ENCODE peak calls at places on chromosomes 5 and 9, in eight cellular contexts. One of them, this sample, is unnamed.

GRCh38 chr5:133831506-133832224 is 136.8 kb downstream of the C5orf15 start:
- DNase-seq in HT-29: no peak
- DNase-seq in stimulated activated CD4-positive, alpha-beta T cell treated with anti-CD3 and anti-CD28 coated beads, Interleukin-4, amount 100 ng/mL, for 4 hours: no peak
- DNase-seq in epithelial cell of esophagus: peak; percentile 79
- DNase-seq in KG1: no peak
- DNase-seq in NCI-H1694 treated with DMSO at 0.1 percent for 48 hours: no peak
- DNase-seq in memory B cell: no peak
- DNase-seq in hippocampal formation: no peak
- DNase-seq in this sample: peak; percentile 3

GRCh38 chr9:107675476-107676264 is 186.1 kb upstream of the KLF4 start:
- DNase-seq in HT-29: no peak
- DNase-seq in stimulated activated CD4-positive, alpha-beta T cell treated with anti-CD3 and anti-CD28 coated beads, Interleukin-4, amount 100 ng/mL, for 4 hours: no peak
- DNase-seq in epithelial cell of esophagus: no peak
- DNase-seq in KG1: no peak
- DNase-seq in NCI-H1694 treated with DMSO at 0.1 percent for 48 hours: no peak
- DNase-seq in memory B cell: no peak
- DNase-seq in hippocampal formation: no peak
- DNase-seq in this sample: no peak

GRCh38 chr5:66551920-66552319 is 44.3 kb upstream of the MAST4 start:
- DNase-seq in HT-29: no peak
- DNase-seq in stimulated activated CD4-positive, alpha-beta T cell treated with anti-CD3 and anti-CD28 coated beads, Interleukin-4, amount 100 ng/mL, for 4 hours: no peak
- DNase-seq in epithelial cell of esophagus: peak; percentile 89
- DNase-seq in KG1: no peak
- DNase-seq in NCI-H1694 treated with DMSO at 0.1 percent for 48 hours: no peak
- DNase-seq in memory B cell: no peak
- DNase-seq in hippocampal formation: no peak
- DNase-seq in this sample: no peak

GRCh38 chr5:135120951-135121350 is 86.9 kb upstream of the PITX1 start:
- DNase-seq in HT-29: no peak
- DNase-seq in stimulated activated CD4-positive, alpha-beta T cell treated with anti-CD3 and anti-CD28 coated beads, Interleukin-4, amount 100 ng/mL, for 4 hours: no peak
- DNase-seq in epithelial cell of esophagus: no peak
- DNase-seq in KG1: no peak
- DNase-seq in NCI-H1694 treated with DMSO at 0.1 percent for 48 hours: no peak
- DNase-seq in memory B cell: no peak
- DNase-seq in hippocampal formation: no peak
- DNase-seq in this sample: no peak

GRCh38 chr9:136751244-136751643 is 2.9 kb upstream of the LCN6 start:
- DNase-seq in HT-29: no peak
- DNase-seq in stimulated activated CD4-positive, alpha-beta T cell treated with anti-CD3 and anti-CD28 coated beads, Interleukin-4, amount 100 ng/mL, for 4 hours: no peak
- DNase-seq in epithelial cell of esophagus: no peak
- DNase-seq in KG1: no peak
- DNase-seq in NCI-H1694 treated with DMSO at 0.1 percent for 48 hours: no peak
- DNase-seq in memory B cell: no peak
- DNase-seq in hippocampal formation: no peak
- DNase-seq in this sample: no peak

GRCh38 chr9:121999556-121999955 is 93.6 kb downstream of the TTLL11 start:
- DNase-seq in HT-29: no peak
- DNase-seq in stimulated activated CD4-positive, alpha-beta T cell treated with anti-CD3 and anti-CD28 coated beads, Interleukin-4, amount 100 ng/mL, for 4 hours: no peak
- DNase-seq in epithelial cell of esophagus: no peak
- DNase-seq in KG1: no peak
- DNase-seq in NCI-H1694 treated with DMSO at 0.1 percent for 48 hours: no peak
- DNase-seq in memory B cell: no peak
- DNase-seq in hippocampal formation: no peak
- DNase-seq in this sample: no peak

GRCh38 chr5:1751864-1752822 is 47.5 kb downstream of the MRPL36 start:
- DNase-seq in HT-29: no peak
- DNase-seq in stimulated activated CD4-positive, alpha-beta T cell treated with anti-CD3 and anti-CD28 coated beads, Interleukin-4, amount 100 ng/mL, for 4 hours: no peak
- DNase-seq in epithelial cell of esophagus: no peak
- DNase-seq in KG1: no peak
- DNase-seq in NCI-H1694 treated with DMSO at 0.1 percent for 48 hours: no peak
- DNase-seq in memory B cell: no peak
- DNase-seq in hippocampal formation: no peak
- DNase-seq in this sample: no peak

GRCh38 chr5:40521925-40522324 is 157.8 kb upstream of the PTGER4 start:
- DNase-seq in HT-29: no peak
- DNase-seq in stimulated activated CD4-positive, alpha-beta T cell treated with anti-CD3 and anti-CD28 coated beads, Interleukin-4, amount 100 ng/mL, for 4 hours: no peak
- DNase-seq in epithelial cell of esophagus: peak; percentile 11
- DNase-seq in KG1: no peak
- DNase-seq in NCI-H1694 treated with DMSO at 0.1 percent for 48 hours: no peak
- DNase-seq in memory B cell: no peak
- DNase-seq in hippocampal formation: no peak
- DNase-seq in this sample: peak; percentile 56

GRCh38 chr9:112037281-112038016 is 137.6 kb downstream of the SUSD1 start:
- DNase-seq in HT-29: no peak
- DNase-seq in stimulated activated CD4-positive, alpha-beta T cell treated with anti-CD3 and anti-CD28 coated beads, Interleukin-4, amount 100 ng/mL, for 4 hours: peak; percentile 60
- DNase-seq in epithelial cell of esophagus: no peak
- DNase-seq in KG1: peak; percentile 55
- DNase-seq in NCI-H1694 treated with DMSO at 0.1 percent for 48 hours: no peak
- DNase-seq in memory B cell: peak; percentile 55
- DNase-seq in hippocampal formation: no peak
- DNase-seq in this sample: peak; percentile 77

GRCh38 chr5:150734579-150735384 is 24.0 kb downstream of the DCTN4 start:
- DNase-seq in HT-29: peak; percentile 30
- DNase-seq in stimulated activated CD4-positive, alpha-beta T cell treated with anti-CD3 and anti-CD28 coated beads, Interleukin-4, amount 100 ng/mL, for 4 hours: no peak
- DNase-seq in epithelial cell of esophagus: no peak
- DNase-seq in KG1: no peak
- DNase-seq in NCI-H1694 treated with DMSO at 0.1 percent for 48 hours: no peak
- DNase-seq in memory B cell: no peak
- DNase-seq in hippocampal formation: no peak
- DNase-seq in this sample: no peak